ENCODE peak calls at places on chromosomes 16 and 17, in five cellular contexts. One of them, this sample, is unnamed.

GRCh38 chr16:70161350-70161749 is 12.2 kb upstream of the CLEC18C start:
- DNase-seq in A172: no peak
- DNase-seq in NCI-H1105: no peak
- DNase-seq in fibroblast of pulmonary artery: no peak
- DNase-seq in retinal pigment epithelial cell: no peak
- DNase-seq in this sample: no peak

GRCh38 chr16:65469116-65469515 is 347.3 kb upstream of the CDH11 start:
- DNase-seq in A172: no peak
- DNase-seq in NCI-H1105: no peak
- DNase-seq in fibroblast of pulmonary artery: no peak
- DNase-seq in retinal pigment epithelial cell: no peak
- DNase-seq in this sample: no peak

GRCh38 chr16:26316683-26317464 is 625.1 kb downstream of the HS3ST4 start:
- DNase-seq in A172: no peak
- DNase-seq in NCI-H1105: no peak
- DNase-seq in fibroblast of pulmonary artery: no peak
- DNase-seq in retinal pigment epithelial cell: no peak
- DNase-seq in this sample: no peak

GRCh38 chr17:50443492-50444051 is 17.6 kb downstream of the ACSF2 start:
- DNase-seq in A172: no peak
- DNase-seq in NCI-H1105: no peak
- DNase-seq in fibroblast of pulmonary artery: peak
- DNase-seq in retinal pigment epithelial cell: no peak
- DNase-seq in this sample: no peak

GRCh38 chr16:89322381-89323119 is 105.0 kb downstream of the ZNF778 start:
- DNase-seq in A172: peak
- DNase-seq in NCI-H1105: no peak
- DNase-seq in fibroblast of pulmonary artery: peak
- DNase-seq in retinal pigment epithelial cell: no peak
- DNase-seq in this sample: no peak

GRCh38 chr17:43427362-43428043 is 28.7 kb downstream of the ARL4D start:
- DNase-seq in A172: no peak
- DNase-seq in NCI-H1105: peak
- DNase-seq in fibroblast of pulmonary artery: no peak
- DNase-seq in retinal pigment epithelial cell: no peak
- DNase-seq in this sample: no peak

GRCh38 chr16:67177743-67178699 is 5.7 kb downstream of the MATCAP1 start:
- DNase-seq in A172: no peak
- DNase-seq in NCI-H1105: peak
- DNase-seq in fibroblast of pulmonary artery: peak
- DNase-seq in retinal pigment epithelial cell: no peak
- DNase-seq in this sample: no peak

GRCh38 chr16:53756329-53756996 is 52.5 kb downstream of the FTO start:
- DNase-seq in A172: no peak
- DNase-seq in NCI-H1105: no peak
- DNase-seq in fibroblast of pulmonary artery: no peak
- DNase-seq in retinal pigment epithelial cell: no peak
- DNase-seq in this sample: no peak

GRCh38 chr16:73878616-73879015 is 418.0 kb upstream of the PSMD7 start:
- DNase-seq in A172: peak
- DNase-seq in NCI-H1105: peak
- DNase-seq in fibroblast of pulmonary artery: peak
- DNase-seq in retinal pigment epithelial cell: peak
- DNase-seq in this sample: peak

GRCh38 chr16:11080327-11080967 is 136.1 kb downstream of the CLEC16A start:
- DNase-seq in A172: no peak
- DNase-seq in NCI-H1105: no peak
- DNase-seq in fibroblast of pulmonary artery: no peak
- DNase-seq in retinal pigment epithelial cell: no peak
- DNase-seq in this sample: no peak

GRCh38 chr17:10821770-10822169 is 16.1 kb downstream of the PIRT start:
- DNase-seq in A172: no peak
- DNase-seq in NCI-H1105: no peak
- DNase-seq in fibroblast of pulmonary artery: no peak
- DNase-seq in retinal pigment epithelial cell: no peak
- DNase-seq in this sample: no peak

GRCh38 chr16:58243528-58244004 is 45.7 kb upstream of the CSNK2A2 start:
- DNase-seq in A172: no peak
- DNase-seq in NCI-H1105: no peak
- DNase-seq in fibroblast of pulmonary artery: no peak
- DNase-seq in retinal pigment epithelial cell: no peak
- DNase-seq in this sample: no peak

GRCh38 chr16:54928016-54928356 is 2.7 kb upstream of the IRX5 start:
- DNase-seq in A172: peak
- DNase-seq in NCI-H1105: peak
- DNase-seq in fibroblast of pulmonary artery: no peak
- DNase-seq in retinal pigment epithelial cell: no peak
- DNase-seq in this sample: no peak

GRCh38 chr17:38967290-38967738 is at the start of gene FBXO47:
- DNase-seq in A172: no peak
- DNase-seq in NCI-H1105: no peak
- DNase-seq in fibroblast of pulmonary artery: peak
- DNase-seq in retinal pigment epithelial cell: peak
- DNase-seq in this sample: no peak

GRCh38 chr17:72515291-72516065 is 394.7 kb downstream of the SOX9 start:
- DNase-seq in A172: peak
- DNase-seq in NCI-H1105: no peak
- DNase-seq in fibroblast of pulmonary artery: peak
- DNase-seq in retinal pigment epithelial cell: peak
- DNase-seq in this sample: no peak

GRCh38 chr17:37089998-37090397 is 141.2 kb downstream of the AATF start:
- DNase-seq in A172: no peak
- DNase-seq in NCI-H1105: no peak
- DNase-seq in fibroblast of pulmonary artery: peak
- DNase-seq in retinal pigment epithelial cell: no peak
- DNase-seq in this sample: no peak

GRCh38 chr17:70110443-70110880 is 35.4 kb downstream of the KCNJ16 start:
- DNase-seq in A172: no peak
- DNase-seq in NCI-H1105: no peak
- DNase-seq in fibroblast of pulmonary artery: peak
- DNase-seq in retinal pigment epithelial cell: peak
- DNase-seq in this sample: no peak

GRCh38 chr16:27232875-27233605 is 29.7 kb downstream of the KDM8 start:
- DNase-seq in A172: no peak
- DNase-seq in NCI-H1105: no peak
- DNase-seq in fibroblast of pulmonary artery: no peak
- DNase-seq in retinal pigment epithelial cell: no peak
- DNase-seq in this sample: no peak

GRCh38 chr17:79992657-79993389 is 42.8 kb downstream of the TBC1D16 start:
- DNase-seq in A172: no peak
- DNase-seq in NCI-H1105: no peak
- DNase-seq in fibroblast of pulmonary artery: no peak
- DNase-seq in retinal pigment epithelial cell: no peak
- DNase-seq in this sample: no peak

GRCh38 chr16:4402439-4403132 is 13.8 kb downstream of the CORO7 start:
- DNase-seq in A172: peak
- DNase-seq in NCI-H1105: peak
- DNase-seq in fibroblast of pulmonary artery: peak
- DNase-seq in retinal pigment epithelial cell: no peak
- DNase-seq in this sample: no peak

GRCh38 chr16:54375056-54375455 is 88.5 kb upstream of the IRX3 start:
- DNase-seq in A172: no peak
- DNase-seq in NCI-H1105: no peak
- DNase-seq in fibroblast of pulmonary artery: no peak
- DNase-seq in retinal pigment epithelial cell: no peak
- DNase-seq in this sample: no peak

GRCh38 chr17:13749566-13750235 is 148.0 kb upstream of the HS3ST3A1 start:
- DNase-seq in A172: no peak
- DNase-seq in NCI-H1105: no peak
- DNase-seq in fibroblast of pulmonary artery: no peak
- DNase-seq in retinal pigment epithelial cell: no peak
- DNase-seq in this sample: no peak

GRCh38 chr16:17590711-17591654 is 120.2 kb upstream of the XYLT1 start:
- DNase-seq in A172: no peak
- DNase-seq in NCI-H1105: no peak
- DNase-seq in fibroblast of pulmonary artery: no peak
- DNase-seq in retinal pigment epithelial cell: no peak
- DNase-seq in this sample: no peak

GRCh38 chr17:66522591-66523272 is 220.3 kb downstream of the PRKCA start:
- DNase-seq in A172: no peak
- DNase-seq in NCI-H1105: no peak
- DNase-seq in fibroblast of pulmonary artery: no peak
- DNase-seq in retinal pigment epithelial cell: no peak
- DNase-seq in this sample: no peak

GRCh38 chr17:57338257-57338919 is 82.1 kb downstream of the MSI2 start:
- DNase-seq in A172: no peak
- DNase-seq in NCI-H1105: no peak
- DNase-seq in fibroblast of pulmonary artery: no peak
- DNase-seq in retinal pigment epithelial cell: no peak
- DNase-seq in this sample: no peak

GRCh38 chr16:31186176-31186575 is 6.2 kb downstream of the FUS start:
- DNase-seq in A172: no peak
- DNase-seq in NCI-H1105: no peak
- DNase-seq in fibroblast of pulmonary artery: no peak
- DNase-seq in retinal pigment epithelial cell: no peak
- DNase-seq in this sample: no peak

GRCh38 chr17:60173304-60173807 is 23.6 kb downstream of the CA4 start:
- DNase-seq in A172: no peak
- DNase-seq in NCI-H1105: no peak
- DNase-seq in fibroblast of pulmonary artery: no peak
- DNase-seq in retinal pigment epithelial cell: no peak
- DNase-seq in this sample: no peak

This sample was measured in Panc1.